ENCODE peak calls at places on chromosomes 13 and 19, in six cellular contexts. One of them, this sample, is unnamed.

GRCh38 chr13:98068511-98068910 is 74.4 kb upstream of the FARP1 start:
- DNase-seq in astrocyte: no peak
- DNase-seq in IMR-90: no peak
- DNase-seq in neural progenitor cell: no peak
- DNase-seq in K562: no peak
- DNase-seq in GM23338: no peak
- DNase-seq in this sample: no peak

GRCh38 chr19:6480843-6481415 is 658 bp downstream of the DENND1C start:
- DNase-seq in astrocyte: no peak
- DNase-seq in IMR-90: no peak
- DNase-seq in neural progenitor cell: no peak
- DNase-seq in K562: no peak
- DNase-seq in GM23338: no peak
- DNase-seq in this sample: no peak

GRCh38 chr19:15210323-15210774 is 9.6 kb upstream of the NOTCH3 start:
- DNase-seq in astrocyte: peak; percentile 35
- DNase-seq in IMR-90: peak; percentile 59
- DNase-seq in neural progenitor cell: no peak
- DNase-seq in K562: no peak
- DNase-seq in GM23338: no peak
- DNase-seq in this sample: no peak

GRCh38 chr19:8023371-8023770 is 17.9 kb upstream of the ELAVL1 start:
- DNase-seq in astrocyte: no peak
- DNase-seq in IMR-90: no peak
- DNase-seq in neural progenitor cell: no peak
- DNase-seq in K562: no peak
- DNase-seq in GM23338: no peak
- DNase-seq in this sample: no peak

GRCh38 chr13:23025848-23026608 is 154.8 kb upstream of the SGCG start:
- DNase-seq in astrocyte: no peak
- DNase-seq in IMR-90: no peak
- DNase-seq in neural progenitor cell: no peak
- DNase-seq in K562: no peak
- DNase-seq in GM23338: no peak
- DNase-seq in this sample: no peak

GRCh38 chr19:29873024-29873800 is 61.4 kb downstream of the CCNE1 start:
- DNase-seq in astrocyte: no peak
- DNase-seq in IMR-90: no peak
- DNase-seq in neural progenitor cell: peak; percentile 86
- DNase-seq in K562: peak; percentile 72
- DNase-seq in GM23338: peak; percentile 81
- DNase-seq in this sample: no peak

GRCh38 chr13:50587839-50588373 is 255.6 kb downstream of the DLEU7 start:
- DNase-seq in astrocyte: no peak
- DNase-seq in IMR-90: no peak
- DNase-seq in neural progenitor cell: no peak
- DNase-seq in K562: no peak
- DNase-seq in GM23338: no peak
- DNase-seq in this sample: no peak

GRCh38 chr19:55596304-55596703 is 3.0 kb downstream of the FIZ1 start:
- DNase-seq in astrocyte: no peak
- DNase-seq in IMR-90: no peak
- DNase-seq in neural progenitor cell: no peak
- DNase-seq in K562: no peak
- DNase-seq in GM23338: no peak
- DNase-seq in this sample: no peak

GRCh38 chr13:45607931-45608330 is 7.6 kb downstream of the ERICH6B start:
- DNase-seq in astrocyte: no peak
- DNase-seq in IMR-90: no peak
- DNase-seq in neural progenitor cell: no peak
- DNase-seq in K562: no peak
- DNase-seq in GM23338: no peak
- DNase-seq in this sample: no peak

GRCh38 chr13:45206340-45206739 is 5.5 kb upstream of the KCTD4 start:
- DNase-seq in astrocyte: peak; percentile 97
- DNase-seq in IMR-90: peak; percentile 96
- DNase-seq in neural progenitor cell: no peak
- DNase-seq in K562: no peak
- DNase-seq in GM23338: no peak
- DNase-seq in this sample: peak; percentile 84

GRCh38 chr19:51065221-51065960 is 499 bp upstream of the KLK13 start:
- DNase-seq in astrocyte: no peak
- DNase-seq in IMR-90: no peak
- DNase-seq in neural progenitor cell: no peak
- DNase-seq in K562: peak; percentile 78
- DNase-seq in GM23338: no peak
- DNase-seq in this sample: no peak

GRCh38 chr13:26880741-26881140 is 120.2 kb upstream of the GPR12 start:
- DNase-seq in astrocyte: no peak
- DNase-seq in IMR-90: peak; percentile 2
- DNase-seq in neural progenitor cell: no peak
- DNase-seq in K562: no peak
- DNase-seq in GM23338: no peak
- DNase-seq in this sample: no peak

GRCh38 chr19:45667620-45668341 is at the start of gene GIPR:
- DNase-seq in astrocyte: peak; percentile 10
- DNase-seq in IMR-90: peak; percentile 38
- DNase-seq in neural progenitor cell: peak; percentile 66
- DNase-seq in K562: peak; percentile 88
- DNase-seq in GM23338: peak; percentile 77
- DNase-seq in this sample: no peak

GRCh38 chr19:44807652-44808462 is 1.0 kb upstream of the BCAM start:
- DNase-seq in astrocyte: peak; percentile 45
- DNase-seq in IMR-90: peak; percentile 34
- DNase-seq in neural progenitor cell: peak; percentile 87
- DNase-seq in K562: peak; percentile 78
- DNase-seq in GM23338: peak; percentile 99
- DNase-seq in this sample: peak; percentile 60

DNA sequence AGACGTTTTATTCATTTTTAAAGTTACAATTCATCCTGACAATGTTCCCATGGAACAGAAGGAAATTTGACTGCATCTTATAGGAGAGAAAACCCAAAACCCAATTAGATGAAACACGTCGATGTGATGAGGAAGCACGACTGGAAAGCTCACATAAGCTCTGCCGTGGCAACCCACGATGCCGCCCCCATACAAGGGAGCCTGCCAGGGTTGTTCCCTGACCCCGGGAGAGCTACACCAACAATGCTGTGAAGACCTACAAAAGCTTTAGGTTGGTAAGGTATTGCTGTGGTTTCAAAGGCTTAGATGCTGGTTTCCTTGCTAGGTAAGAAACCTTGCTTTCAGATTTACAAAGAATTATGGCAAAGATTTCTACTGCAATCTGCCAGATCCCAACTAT is 393.1 kb downstream of the KLF12 start:
- DNase-seq in astrocyte: no peak
- DNase-seq in IMR-90: no peak
- DNase-seq in neural progenitor cell: no peak
- DNase-seq in K562: no peak
- DNase-seq in GM23338: no peak
- DNase-seq in this sample: no peak
- H2AFZ ChIP-seq in astrocyte: no peak overlapping the region
- H2AFZ ChIP-seq in IMR-90: no peak overlapping the region
- H2AFZ ChIP-seq in neural progenitor cell: no peak overlapping the region
- H2AFZ ChIP-seq in K562: no peak overlapping the region
- H2AFZ ChIP-seq in GM23338: no peak overlapping the region
- H2AFZ ChIP-seq in this sample: no peak overlapping the region

GRCh38 chr13:104256701-104257100 is 1190.5 kb upstream of the SLC10A2 start:
- DNase-seq in astrocyte: no peak
- DNase-seq in IMR-90: no peak
- DNase-seq in neural progenitor cell: no peak
- DNase-seq in K562: no peak
- DNase-seq in GM23338: no peak
- DNase-seq in this sample: no peak

GRCh38 chr13:104253063-104253680 is 1187.0 kb upstream of the SLC10A2 start:
- DNase-seq in astrocyte: peak; percentile 3
- DNase-seq in IMR-90: no peak
- DNase-seq in neural progenitor cell: no peak
- DNase-seq in K562: no peak
- DNase-seq in GM23338: peak; percentile 56
- DNase-seq in this sample: peak; percentile 54
- H2AFZ ChIP-seq in astrocyte: no peak overlapping the region
- H2AFZ ChIP-seq in IMR-90: no peak overlapping the region
- H2AFZ ChIP-seq in neural progenitor cell: peak overlapping the region; percentile 30
- H2AFZ ChIP-seq in K562: no peak overlapping the region
- H2AFZ ChIP-seq in GM23338: no peak overlapping the region
- H2AFZ ChIP-seq in this sample: no peak overlapping the region

GRCh38 chr19:34359140-34359953 is 5.6 kb upstream of the GPI start:
- DNase-seq in astrocyte: peak; percentile 93
- DNase-seq in IMR-90: peak; percentile 96
- DNase-seq in neural progenitor cell: peak; percentile 97
- DNase-seq in K562: peak; percentile 99
- DNase-seq in GM23338: peak; percentile 96
- DNase-seq in this sample: peak; percentile 99

GRCh38 chr19:34362679-34363069 is 2.3 kb upstream of the GPI start:
- DNase-seq in astrocyte: no peak
- DNase-seq in IMR-90: no peak
- DNase-seq in neural progenitor cell: no peak
- DNase-seq in K562: no peak
- DNase-seq in GM23338: no peak
- DNase-seq in this sample: no peak

GRCh38 chr19:34360354-34360909 is 4.6 kb upstream of the GPI start:
- DNase-seq in astrocyte: no peak
- DNase-seq in IMR-90: no peak
- DNase-seq in neural progenitor cell: no peak
- DNase-seq in K562: no peak
- DNase-seq in GM23338: no peak
- DNase-seq in this sample: no peak

GRCh38 chr19:34357431-34357830 is 7.6 kb upstream of the GPI start:
- DNase-seq in astrocyte: no peak
- DNase-seq in IMR-90: no peak
- DNase-seq in neural progenitor cell: no peak
- DNase-seq in K562: no peak
- DNase-seq in GM23338: no peak
- DNase-seq in this sample: no peak

DNA sequence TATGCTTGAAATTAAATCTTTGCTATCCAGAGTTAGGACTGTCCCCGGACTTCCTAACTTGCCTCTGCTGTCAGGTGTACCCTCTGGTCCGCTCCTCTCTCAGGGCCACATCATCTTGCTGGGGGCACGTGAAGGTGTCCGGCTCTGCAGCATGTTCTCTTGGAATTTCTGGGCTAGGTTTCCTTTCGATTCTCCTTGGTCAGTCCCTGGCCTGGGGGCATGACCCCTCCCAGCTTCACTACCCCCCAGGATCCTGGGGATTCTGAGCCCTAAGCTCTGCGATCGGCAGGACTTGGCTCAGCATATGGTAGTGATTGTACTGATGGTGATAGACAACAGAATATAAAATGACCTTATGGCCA is 5.1 kb upstream of the GPI start:
- DNase-seq in astrocyte: no peak
- DNase-seq in IMR-90: no peak
- DNase-seq in neural progenitor cell: peak; percentile 9
- DNase-seq in K562: no peak
- DNase-seq in GM23338: no peak
- DNase-seq in this sample: no peak
- H2AFZ ChIP-seq in astrocyte: peak overlapping the region; percentile 38
- H2AFZ ChIP-seq in IMR-90: peak overlapping the region; percentile 98
- H2AFZ ChIP-seq in neural progenitor cell: no peak overlapping the region
- H2AFZ ChIP-seq in K562: peak overlapping the region; percentile 89
- H2AFZ ChIP-seq in GM23338: peak overlapping the region; percentile 52
- H2AFZ ChIP-seq in this sample: peak overlapping the region; percentile 35

GRCh38 chr13:73870036-73870741 is 264.0 kb downstream of the KLF12 start:
- DNase-seq in astrocyte: peak; percentile 16
- DNase-seq in IMR-90: peak; percentile 42
- DNase-seq in neural progenitor cell: no peak
- DNase-seq in K562: no peak
- DNase-seq in GM23338: no peak
- DNase-seq in this sample: no peak
- H2AFZ ChIP-seq in astrocyte: no peak overlapping the region
- H2AFZ ChIP-seq in IMR-90: no peak overlapping the region
- H2AFZ ChIP-seq in neural progenitor cell: no peak overlapping the region
- H2AFZ ChIP-seq in K562: no peak overlapping the region
- H2AFZ ChIP-seq in GM23338: no peak overlapping the region
- H2AFZ ChIP-seq in this sample: no peak overlapping the region

GRCh38 chr13:24625870-24626419 is 54.3 kb upstream of the ATP12A start:
- DNase-seq in astrocyte: no peak
- DNase-seq in IMR-90: no peak
- DNase-seq in neural progenitor cell: no peak
- DNase-seq in K562: no peak
- DNase-seq in GM23338: no peak
- DNase-seq in this sample: no peak

GRCh38 chr13:24626449-24626848 is 53.8 kb upstream of the ATP12A start:
- DNase-seq in astrocyte: no peak
- DNase-seq in IMR-90: no peak
- DNase-seq in neural progenitor cell: no peak
- DNase-seq in K562: no peak
- DNase-seq in GM23338: no peak
- DNase-seq in this sample: no peak

GRCh38 chr13:24625324-24625723 is 54.9 kb upstream of the ATP12A start:
- DNase-seq in astrocyte: no peak
- DNase-seq in IMR-90: no peak
- DNase-seq in neural progenitor cell: no peak
- DNase-seq in K562: no peak
- DNase-seq in GM23338: no peak
- DNase-seq in this sample: no peak

GRCh38 chr13:24627864-24628418 is 52.3 kb upstream of the ATP12A start:
- DNase-seq in astrocyte: no peak
- DNase-seq in IMR-90: no peak
- DNase-seq in neural progenitor cell: no peak
- DNase-seq in K562: peak; percentile 14
- DNase-seq in GM23338: no peak
- DNase-seq in this sample: no peak

DNA sequence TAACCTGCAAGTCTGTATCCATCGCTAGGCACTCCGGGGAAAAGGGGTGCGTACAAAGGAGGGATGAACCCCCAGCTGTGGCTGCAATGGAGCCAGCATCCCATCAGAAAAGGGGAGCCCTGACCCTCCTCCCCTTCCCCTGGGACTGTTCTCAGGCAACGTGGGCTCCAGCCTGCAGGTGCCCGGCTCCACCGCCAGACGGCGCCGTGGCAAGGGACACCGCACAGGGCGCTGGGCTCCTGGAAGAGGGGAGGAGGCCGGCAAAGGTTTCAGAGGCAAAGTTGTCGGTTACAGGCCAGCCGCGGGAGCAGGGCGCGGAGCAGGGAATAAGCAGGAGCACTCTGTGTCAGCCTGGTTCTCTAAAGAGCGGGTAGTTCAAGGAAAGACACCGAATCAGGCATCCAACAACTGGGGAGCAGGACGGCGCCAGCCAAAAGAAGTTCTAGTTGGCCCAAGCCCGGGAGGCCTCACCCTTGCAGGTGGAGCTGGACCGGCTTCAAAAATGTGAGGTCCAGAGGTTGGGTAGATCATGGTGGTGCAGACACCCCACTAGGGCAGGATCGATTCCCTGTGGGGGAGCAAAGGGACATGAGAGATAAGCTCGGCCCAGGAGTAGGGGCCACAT is 53.0 kb upstream of the ATP12A start:
- DNase-seq in astrocyte: no peak
- DNase-seq in IMR-90: no peak
- DNase-seq in neural progenitor cell: peak; percentile 88
- DNase-seq in K562: peak; percentile 66
- DNase-seq in GM23338: peak; percentile 90
- DNase-seq in this sample: no peak
- H2AFZ ChIP-seq in astrocyte: peak overlapping the region; percentile 4
- H2AFZ ChIP-seq in IMR-90: no peak overlapping the region
- H2AFZ ChIP-seq in neural progenitor cell: peak overlapping the region; percentile 96
- H2AFZ ChIP-seq in K562: peak overlapping the region; percentile 68
- H2AFZ ChIP-seq in GM23338: peak overlapping the region; percentile 98
- H2AFZ ChIP-seq in this sample: no peak overlapping the region